ENCODE peak calls at places on chromosomes 13 and 19, in six cellular contexts. Z is ascending aorta; V is aorta; B is heart right ventricle; X is HAP-1; A is CD8-positive, alpha-beta T cell. H is an unnamed sample. For H3K9me3, the result is how much of the 10 kb centered on the place peaks cover.

GRCh38 chr19:35995655-35995993 is 636 bp downstream of the SDHAF1 start:
- DNase-seq in Z (no peak), V (peak), B (peak), X (peak), A (no peak), H (peak)

GRCh38 chr13:94160875-94161274 is 318.6 kb downstream of the DCT start:
- DNase-seq in Z (no peak), V (no peak), B (no peak), X (no peak), A (no peak), H (no peak)

GRCh38 chr19:13093407-13094284 is 9.0 kb downstream of the LYL1 start:
- DNase-seq in Z (peak), V (peak), B (peak), X (peak), A (peak), H (peak)

GRCh38 chr19:55447421-55448174 is 4.5 kb upstream of the SHISA7 start:
- DNase-seq in Z (no peak), V (no peak), B (no peak), X (peak), A (no peak), H (peak)

GRCh38 chr19:47713046-47714021 is at the start of gene EHD2:
- DNase-seq in Z (peak), V (peak), B (peak), X (no peak), A (peak), H (peak)

GRCh38 chr19:1455336-1456120 is 5.6 kb downstream of the APC2 start:
- DNase-seq in Z (no peak), V (no peak), B (no peak), X (peak), A (no peak), H (peak)

GRCh38 chr13:98285852-98286594 is 109.0 kb upstream of the RNF113B start:
- DNase-seq in Z (no peak), V (no peak), B (no peak), X (no peak), A (no peak), H (no peak)

GRCh38 chr13:46934749-46935148 is 37.9 kb upstream of the HTR2A start:
- DNase-seq in Z (no peak), V (no peak), B (no peak), X (no peak), A (no peak), H (no peak)

GRCh38 chr13:94595006-94595942 is 678 bp downstream of the TGDS start:
- DNase-seq in Z (no peak), V (peak), B (no peak), X (no peak), A (peak), H (peak)

GRCh38 chr13:93283255-93283654 is 56.6 kb downstream of the GPC6 start:
- DNase-seq in Z (no peak), V (no peak), B (no peak), X (no peak), A (no peak), H (no peak)

GRCh38 chr19:4980087-4980486 is 11.2 kb downstream of the KDM4B start:
- DNase-seq in Z (no peak), V (no peak), B (no peak), X (no peak), A (no peak), H (peak)

GRCh38 chr19:7830272-7830771 is 304 bp downstream of the EVI5L start:
- DNase-seq in Z (no peak), V (peak), B (peak), X (no peak), A (no peak), H (no peak)

GRCh38 chr19:54792814-54793213 is 10.6 kb upstream of the KIR2DL4 start:
- DNase-seq in Z (no peak), V (no peak), B (no peak), X (no peak), A (no peak), H (no peak)

GRCh38 chr13:63880705-63881104 is 2465.1 kb upstream of the PCDH20 start:
- DNase-seq in Z (no peak), V (no peak), B (no peak), X (no peak), A (no peak), H (no peak)

GRCh38 chr13:111893607-111894443 is 173.1 kb upstream of the SOX1 start:
- DNase-seq in Z (no peak), V (peak), B (no peak), X (no peak), A (peak), H (no peak)

GRCh38 chr19:42942187-42942789 is 5.3 kb upstream of the PSG7 start:
- DNase-seq in Z (no peak), V (no peak), B (no peak), X (no peak), A (no peak), H (no peak)

GRCh38 chr19:4012092-4012974 is 4.8 kb downstream of the PIAS4 start:
- DNase-seq in Z (no peak), V (no peak), B (no peak), X (no peak), A (no peak), H (no peak)

GRCh38 chr19:8897106-8897505 is 64.9 kb downstream of the MBD3L1 start:
- DNase-seq in Z (no peak), V (no peak), B (no peak), X (no peak), A (no peak), H (no peak)

GRCh38 chr19:8890260-8890659 is 58.1 kb downstream of the MBD3L1 start:
- DNase-seq in Z (no peak), V (no peak), B (no peak), X (no peak), A (no peak), H (no peak)

GRCh38 chr19:8899356-8899755 is 67.2 kb downstream of the MBD3L1 start:
- DNase-seq in Z (no peak), V (no peak), B (no peak), X (no peak), A (no peak), H (no peak)

DNA sequence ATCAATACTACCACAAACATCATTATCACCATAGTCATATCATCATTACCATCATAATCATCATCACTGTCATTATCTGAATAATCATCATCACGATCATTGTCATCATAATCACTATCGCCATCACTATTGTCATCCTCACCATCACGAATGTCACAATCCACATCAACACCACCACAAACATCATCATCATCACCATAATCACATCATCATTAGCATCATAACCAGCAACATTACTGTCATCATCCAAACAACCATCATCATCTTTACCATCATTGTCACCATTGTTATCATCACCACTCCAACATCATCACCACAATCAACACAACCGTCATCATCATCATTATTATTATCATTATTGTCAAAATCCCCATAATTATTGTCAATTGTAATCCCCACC is 61.2 kb downstream of the MBD3L1 start:
- DNase-seq in Z (no peak), V (no peak), B (no peak), X (no peak), A (no peak), H (no peak)
- H3K9me3 ChIP-seq in Z (under half), V (under half), B (under half), X (under half), A (under half), H (under half)

GRCh38 chr19:51965583-51965982 is 21.1 kb downstream of the ZNF350 start:
- DNase-seq in Z (no peak), V (no peak), B (no peak), X (no peak), A (no peak), H (no peak)
- H3K9me3 ChIP-seq in Z (half or more), V (under half), B (half or more), X (under half), A (half or more), H (under half)

GRCh38 chr19:58107778-58108545 is 9.9 kb upstream of the ZSCAN18 start:
- DNase-seq in Z (no peak), V (no peak), B (no peak), X (no peak), A (no peak), H (no peak)
- H3K9me3 ChIP-seq in Z (half or more), V (under half), B (half or more), X (under half), A (half or more), H (under half)

GRCh38 chr19:44151491-44151890 is 10.1 kb downstream of the ZNF234 start:
- DNase-seq in Z (no peak), V (no peak), B (no peak), X (no peak), A (no peak), H (no peak)

GRCh38 chr19:44156475-44156874 is 8.4 kb upstream of the ZNF226 start:
- DNase-seq in Z (no peak), V (no peak), B (no peak), X (no peak), A (no peak), H (no peak)
- H3K9me3 ChIP-seq in Z (half or more), V (under half), B (half or more), X (under half), A (under half), H (under half)

H was measured in fibroblast of lung.